ENCODE peak calls at places on chromosomes 16 and 17, in seven cellular contexts. N is breast epithelium, X is stomach, Y is adrenal gland, V is HCT116, F is lower leg skin, L is A549. P is an unnamed sample.

GRCh38 chr17:79941088-79942010 is 94.3 kb downstream of the TBC1D16 start:
- DNase-seq in N (no peak), X (no peak), Y (no peak), V (no peak), F (no peak), L (no peak), P (no peak)

GRCh38 chr17:2009737-2010136 is 15.4 kb downstream of the RTN4RL1 start:
- DNase-seq in N (no peak), X (no peak), Y (no peak), V (no peak), F (no peak), L (no peak), P (no peak)

GRCh38 chr17:72385482-72385881 is 264.7 kb downstream of the SOX9 start:
- DNase-seq in N (no peak), X (no peak), Y (no peak), V (no peak), F (no peak), L (no peak), P (no peak)

GRCh38 chr16:27436065-27436464 is 34.1 kb downstream of the IL21R start:
- DNase-seq in N (no peak), X (no peak), Y (no peak), V (no peak), F (peak; percentile 81), L (no peak), P (no peak)

GRCh38 chr17:72409405-72410002 is 288.7 kb downstream of the SOX9 start:
- DNase-seq in N (no peak), X (no peak), Y (no peak), V (no peak), F (no peak), L (no peak), P (no peak)

GRCh38 chr17:41814195-41814594 is 1.4 kb downstream of the FKBP10 start:
- DNase-seq in N (no peak), X (no peak), Y (peak; percentile 47), V (no peak), F (no peak), L (no peak), P (no peak)

GRCh38 chr17:47684535-47685193 is 9.3 kb upstream of the TBKBP1 start:
- DNase-seq in N (no peak), X (no peak), Y (no peak), V (no peak), F (no peak), L (no peak), P (no peak)

GRCh38 chr16:52786105-52786504 is 239.2 kb upstream of the TOX3 start:
- DNase-seq in N (no peak), X (no peak), Y (no peak), V (no peak), F (no peak), L (no peak), P (no peak)

GRCh38 chr16:73265124-73265838 is 217.4 kb upstream of the ZFHX3 start:
- DNase-seq in N (no peak), X (no peak), Y (no peak), V (no peak), F (no peak), L (no peak), P (no peak)

GRCh38 chr16:49414651-49415050 is 41.0 kb downstream of the C16orf78 start:
- DNase-seq in N (no peak), X (no peak), Y (no peak), V (no peak), F (no peak), L (no peak), P (no peak)

GRCh38 chr17:79615446-79615845 is 4.6 kb upstream of the RBFOX3 start:
- DNase-seq in N (no peak), X (no peak), Y (no peak), V (no peak), F (no peak), L (no peak), P (no peak)

GRCh38 chr16:4081035-4081434 is 35.2 kb downstream of the ADCY9 start:
- DNase-seq in N (no peak), X (no peak), Y (no peak), V (no peak), F (peak; percentile 77), L (no peak), P (no peak)

GRCh38 chr17:56744721-56745120 is 89.0 kb downstream of the C17orf67 start:
- DNase-seq in N (no peak), X (no peak), Y (no peak), V (no peak), F (no peak), L (no peak), P (no peak)

GRCh38 chr16:76243620-76244019 is 33.6 kb upstream of the CNTNAP4 start:
- DNase-seq in N (no peak), X (no peak), Y (no peak), V (no peak), F (no peak), L (no peak), P (no peak)

GRCh38 chr16:30112197-30113030 is 923 bp downstream of the GDPD3 start:
- DNase-seq in N (no peak), X (peak; percentile 66), Y (peak; percentile 76), V (no peak), F (peak; percentile 89), L (peak; percentile 83), P (no peak)

DNA sequence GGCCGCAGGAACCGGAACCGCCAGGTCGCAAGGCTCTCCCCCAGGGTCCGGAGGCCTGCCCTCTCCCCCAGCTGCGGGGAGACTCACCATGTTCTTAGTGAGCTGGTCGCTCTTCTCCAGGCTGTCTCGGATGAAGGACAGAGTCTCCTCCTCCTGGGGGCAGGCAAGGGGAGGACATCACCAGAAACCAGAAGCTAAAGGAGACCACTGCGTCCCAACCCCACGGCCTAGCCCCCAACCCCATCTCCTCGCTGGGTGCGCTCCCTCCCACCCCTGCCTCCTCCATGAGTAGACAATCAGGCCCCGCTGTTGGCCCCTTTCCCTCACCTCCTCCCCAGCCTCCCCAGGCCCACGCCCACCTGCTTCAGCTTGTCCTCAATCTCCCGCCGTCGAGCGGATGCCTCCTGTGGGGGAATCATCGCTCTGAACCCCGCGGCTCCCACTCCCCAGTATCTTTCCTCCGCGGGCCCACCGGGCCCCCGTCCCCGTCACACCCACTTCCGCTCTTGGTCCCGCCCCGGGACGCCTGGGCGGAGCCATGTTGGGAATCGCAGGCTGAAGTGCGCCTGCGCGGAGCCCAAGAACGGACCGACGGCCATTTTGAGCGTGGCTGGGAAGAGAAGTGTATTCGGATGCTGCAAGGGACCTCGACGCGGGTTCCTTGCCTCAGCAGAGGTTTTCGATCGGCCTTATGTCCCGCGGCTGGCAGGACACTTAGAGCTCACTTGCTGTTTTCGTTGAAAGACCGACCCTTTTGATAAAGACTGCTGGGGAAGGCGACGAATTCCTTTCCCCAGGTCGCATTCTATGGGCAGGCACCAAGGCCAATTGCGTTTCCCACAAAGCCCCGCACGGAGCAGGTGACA is at the start of gene EXOC7:
- DNase-seq in N (peak; percentile 86), X (peak; percentile 94), Y (peak; percentile 92), V (peak; percentile 90), F (peak; percentile 98), L (peak; percentile 95), P (peak; percentile 97)
- TF ChIP-seq POLR2A in N (peak; percentile 28), X (no peak), Y (no peak), V (peak; percentile 98), F (no peak), L (peak; percentile 85), P (peak; percentile 65)

GRCh38 chr17:49022391-49022941 is 25.3 kb downstream of the IGF2BP1 start:
- DNase-seq in N (no peak), X (no peak), Y (no peak), V (no peak), F (peak; percentile 68), L (peak; percentile 69), P (peak; percentile 52)

GRCh38 chr17:49021095-49021767 is 24.0 kb downstream of the IGF2BP1 start:
- DNase-seq in N (no peak), X (no peak), Y (no peak), V (no peak), F (peak; percentile 61), L (no peak), P (no peak)

GRCh38 chr17:49028271-49028670 is 31.1 kb downstream of the IGF2BP1 start:
- DNase-seq in N (no peak), X (no peak), Y (no peak), V (no peak), F (no peak), L (no peak), P (no peak)

GRCh38 chr17:49021768-49022103 is 24.6 kb downstream of the IGF2BP1 start:
- DNase-seq in N (no peak), X (no peak), Y (no peak), V (no peak), F (peak; percentile 36), L (no peak), P (no peak)

GRCh38 chr17:49024523-49024922 is 27.3 kb downstream of the IGF2BP1 start:
- DNase-seq in N (no peak), X (no peak), Y (no peak), V (no peak), F (no peak), L (no peak), P (no peak)
- TF ChIP-seq POLR2A in N (no peak), X (no peak), Y (no peak), V (no peak), F (no peak), L (no peak), P (no peak)

GRCh38 chr17:50944054-50944901 is 78.1 kb upstream of the TOB1 start:
- DNase-seq in N (peak; percentile 77), X (peak; percentile 97), Y (peak; percentile 87), V (no peak), F (peak; percentile 95), L (peak; percentile 97), P (peak; percentile 91)
- TF ChIP-seq POLR2A in N (no peak), X (peak; percentile 48), Y (peak; percentile 86), V (peak; percentile 32), F (no peak), L (peak; percentile 98), P (no peak)

DNA sequence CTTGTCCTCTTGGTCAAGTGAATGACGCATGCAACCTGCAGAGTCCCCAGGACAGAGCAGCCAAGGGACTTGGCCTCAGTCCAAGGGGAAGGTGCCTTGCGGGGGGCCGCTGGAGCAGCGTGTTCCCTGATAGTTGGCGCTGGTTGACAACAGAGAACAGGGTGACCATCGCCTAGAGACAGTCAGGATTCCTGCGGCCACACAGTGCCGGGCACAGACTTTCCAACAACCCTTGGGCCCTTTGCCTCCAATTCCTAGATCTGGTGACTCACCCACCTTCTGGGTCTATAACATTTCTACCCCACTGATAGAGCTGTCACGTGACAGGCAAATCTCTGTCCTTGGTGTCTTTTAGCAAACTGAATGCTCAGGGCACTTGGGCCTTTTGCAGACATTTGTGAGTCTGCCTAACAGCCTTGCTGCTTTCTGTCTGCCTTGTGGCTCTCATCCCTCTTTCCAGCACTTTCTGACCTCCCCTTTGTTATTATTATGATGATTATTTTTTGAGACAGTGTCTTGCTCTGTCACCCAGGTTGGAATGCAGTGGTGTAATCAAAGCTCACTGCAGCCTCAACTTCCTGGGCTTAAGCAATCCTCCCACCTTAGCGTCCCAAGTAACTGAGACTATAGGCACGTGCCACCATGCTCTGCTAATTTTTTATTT is 11.9 kb upstream of the TEDC2 start:
- DNase-seq in N (no peak), X (no peak), Y (peak; percentile 69), V (no peak), F (peak; percentile 81), L (no peak), P (no peak)
- TF ChIP-seq POLR2A in N (no peak), X (no peak), Y (no peak), V (no peak), F (no peak), L (no peak), P (no peak)

GRCh38 chr16:66751992-66752322 is 548 bp upstream of the DYNC1LI2 start:
- DNase-seq in N (no peak), X (no peak), Y (no peak), V (no peak), F (no peak), L (no peak), P (no peak)
- TF ChIP-seq POLR2A in N (no peak), X (no peak), Y (no peak), V (no peak), F (no peak), L (no peak), P (no peak)

GRCh38 chr17:16981928-16982327 is 10.0 kb upstream of the TNFRSF13B start:
- DNase-seq in N (no peak), X (no peak), Y (no peak), V (no peak), F (peak; percentile 72), L (no peak), P (no peak)
- TF ChIP-seq POLR2A in N (no peak), X (no peak), Y (no peak), V (no peak), F (no peak), L (no peak), P (no peak)